ENCODE peak calls at places on chromosomes 6 and 20, in six cellular contexts. Q is AG04449; L is SK-N-DZ; C is psoas muscle; E is CD8-positive, alpha-beta memory T cell; Z is T-helper 2 cell. Y is an unnamed sample.
A peak's percentile ranks its signal among the peaks of the same experiment; 100 is the strongest.

GRCh38 chr6:17972074-17972966 is 15.1 kb downstream of the KIF13A start:
- DNase-seq in Q (no peak), C (no peak), E (no peak), L (no peak), Z (no peak), Y (no peak)

GRCh38 chr6:170136541-170137175 is 154.2 kb downstream of the DLL1 start:
- DNase-seq in L (no peak), Z (no peak), Q (no peak), C (no peak), E (no peak), Y (no peak)

GRCh38 chr6:83417880-83418663 is 12.8 kb downstream of the ME1 start:
- DNase-seq in C (no peak), E (no peak), Z (no peak), L (peak; percentile 60), Q (peak; percentile 14), Y (no peak)

GRCh38 chr20:37564388-37565133 is 36.9 kb upstream of the BLCAP start:
- DNase-seq in E (peak; percentile 8), Q (no peak), L (peak; percentile 80), C (peak; percentile 37), Z (peak; percentile 8), Y (peak; percentile 28)

GRCh38 chr20:44810391-44811149 is at the start of gene RIMS4:
- DNase-seq in Q (no peak), C (no peak), E (no peak), L (peak; percentile 51), Z (peak; percentile 24), Y (no peak)

GRCh38 chr20:46606817-46607190 is 44.5 kb downstream of the SLC13A3 start:
- DNase-seq in Q (no peak), Z (no peak), L (no peak), C (no peak), E (no peak), Y (no peak)

GRCh38 chr6:16205377-16206144 is 32.8 kb upstream of the GMPR start:
- DNase-seq in Z (peak; percentile 56), E (no peak), C (no peak), Q (peak; percentile 95), L (peak; percentile 93), Y (no peak)

GRCh38 chr6:136788069-136788902 is 4.0 kb downstream of the MAP3K5 start:
- DNase-seq in C (no peak), Z (peak; percentile 71), L (no peak), E (peak; percentile 63), Q (no peak), Y (no peak)

GRCh38 chr6:161847628-161848027 is 573.8 kb upstream of the AGPAT4 start:
- DNase-seq in C (no peak), Z (no peak), L (no peak), Q (no peak), E (no peak), Y (no peak)

GRCh38 chr6:22666021-22666420 is 96.7 kb downstream of the HDGFL1 start:
- DNase-seq in Q (no peak), E (no peak), C (no peak), L (no peak), Z (no peak), Y (no peak)

GRCh38 chr6:134903448-134903847 is 46.5 kb downstream of the ALDH8A1 start:
- DNase-seq in C (no peak), L (no peak), Z (no peak), Q (no peak), E (no peak), Y (no peak)

GRCh38 chr6:169950558-169950957 is 199.1 kb downstream of the ERMARD start:
- DNase-seq in Z (peak; percentile 34), L (no peak), Q (no peak), C (no peak), E (no peak), Y (no peak)

GRCh38 chr20:62814709-62815065 is 2.2 kb upstream of the COL9A3 start:
- DNase-seq in L (no peak), C (no peak), Z (no peak), Q (no peak), E (no peak), Y (no peak)

GRCh38 chr6:13787146-13787545 is 27.2 kb downstream of the MCUR1 start:
- DNase-seq in C (no peak), L (no peak), Z (peak; percentile 43), E (no peak), Q (no peak), Y (no peak)

GRCh38 chr6:28211840-28212509 is 13.1 kb upstream of the ZSCAN9 start:
- DNase-seq in L (no peak), Q (no peak), E (no peak), C (no peak), Z (peak; percentile 29), Y (no peak)

GRCh38 chr20:32551693-32552092 is 33.4 kb downstream of the NOL4L start:
- DNase-seq in E (no peak), C (no peak), Q (no peak), L (no peak), Z (no peak), Y (no peak)

GRCh38 chr6:120826253-120826652 is 508.0 kb downstream of the TBC1D32 start:
- DNase-seq in L (peak; percentile 35), C (no peak), E (no peak), Z (no peak), Q (no peak), Y (no peak)

GRCh38 chr6:20056350-20056992 is 155.8 kb downstream of the MBOAT1 start:
- DNase-seq in L (peak; percentile 13), Z (peak; percentile 38), C (no peak), Q (peak; percentile 12), E (no peak), Y (no peak)

GRCh38 chr6:99016355-99016754 is 68.6 kb upstream of the FBXL4 start:
- DNase-seq in Z (peak; percentile 67), E (no peak), Q (peak; percentile 47), C (no peak), L (no peak), Y (no peak)

GRCh38 chr6:114075300-114075699 is 104.4 kb upstream of the HDAC2 start:
- DNase-seq in C (no peak), Z (peak; percentile 22), E (no peak), L (no peak), Q (no peak), Y (no peak)

GRCh38 chr6:158819977-158820632 is 937 bp upstream of the EZR start:
- DNase-seq in E (no peak), L (no peak), Q (no peak), C (no peak), Z (no peak), Y (no peak)

GRCh38 chr20:24917797-24918578 is 31.1 kb upstream of the CST7 start:
- DNase-seq in Q (peak; percentile 9), L (peak; percentile 71), Z (peak; percentile 68), C (peak; percentile 66), E (peak; percentile 29), Y (peak; percentile 56)

GRCh38 chr6:131602913-131603312 is 25.1 kb downstream of the MED23 start:
- DNase-seq in Q (peak; percentile 83), Z (no peak), L (no peak), C (no peak), E (no peak), Y (no peak)

GRCh38 chr20:18364768-18365167 is 76.4 kb downstream of the ZNF133 start:
- DNase-seq in Z (no peak), L (no peak), C (no peak), E (no peak), Q (no peak), Y (no peak)

GRCh38 chr20:3105256-3106137 is 21.0 kb upstream of the AVP start:
- DNase-seq in C (no peak), Z (no peak), E (no peak), Q (no peak), L (no peak), Y (no peak)

GRCh38 chr20:44491635-44492395 is 16.1 kb downstream of the TTPAL start:
- DNase-seq in L (no peak), Q (no peak), E (peak; percentile 28), C (no peak), Z (no peak), Y (no peak)

GRCh38 chr6:152189736-152190135 is 382.3 kb downstream of the ESR1 start:
- DNase-seq in E (no peak), Z (peak; percentile 43), L (no peak), Q (no peak), C (no peak), Y (no peak)